ENCODE peak calls at places on chromosomes 12 and 14, in ten cellular contexts. I, Z, W, G, A, E, X, B, O and U are unnamed samples.

GRCh38 chr14:76537912-76538647 is 162.1 kb downstream of the ESRRB start:
- DNase-seq in E (no peak), B (no peak), G (no peak), X (no peak), W (no peak), O (no peak), A (no peak), Z (no peak), I (no peak), U (no peak)

GRCh38 chr14:99387880-99388279 is 92.8 kb downstream of the SETD3 start:
- DNase-seq in B (no peak), Z (no peak), G (no peak), W (no peak), A (no peak), O (no peak), X (no peak), E (no peak), I (no peak), U (no peak)

GRCh38 chr12:91189526-91189925 is 6.9 kb upstream of the DCN start:
- DNase-seq in G (peak; percentile 65), B (no peak), I (no peak), X (no peak), A (peak; percentile 78), W (no peak), E (peak; percentile 58), O (peak; percentile 72), Z (no peak), U (peak; percentile 70)

GRCh38 chr12:27252934-27253333 is 8.8 kb downstream of the STK38L start:
- DNase-seq in I (no peak), Z (no peak), G (no peak), E (no peak), W (no peak), B (no peak), A (no peak), O (no peak), X (no peak), U (no peak)

GRCh38 chr14:58549358-58549757 is 88.4 kb upstream of the DACT1 start:
- DNase-seq in A (no peak), I (no peak), G (no peak), O (no peak), W (no peak), X (no peak), B (no peak), Z (no peak), E (no peak), U (no peak)

GRCh38 chr12:113469893-113470743 is 1.6 kb downstream of the LHX5 start:
- DNase-seq in A (no peak), O (no peak), W (no peak), E (no peak), B (no peak), X (peak; percentile 25), I (no peak), G (no peak), Z (no peak), U (no peak)

GRCh38 chr12:116533343-116534248 is 25.6 kb upstream of the MAP1LC3B2 start:
- DNase-seq in G (peak; percentile 83), B (peak; percentile 62), O (peak; percentile 82), A (peak; percentile 80), X (peak; percentile 91), E (peak; percentile 66), Z (peak; percentile 58), W (peak; percentile 94), I (peak; percentile 62), U (peak; percentile 66)

GRCh38 chr12:58750484-58750883 is 169.8 kb downstream of the LRIG3 start:
- DNase-seq in A (peak; percentile 98), G (peak; percentile 95), Z (peak; percentile 11), O (peak; percentile 72), I (no peak), W (no peak), E (peak; percentile 98), X (no peak), B (no peak), U (peak; percentile 71)

GRCh38 chr12:73361156-73361866 is 1089.1 kb downstream of the TRHDE start:
- DNase-seq in W (no peak), Z (no peak), X (no peak), A (no peak), B (no peak), G (no peak), O (no peak), I (no peak), E (no peak), U (no peak)

GRCh38 chr12:25463521-25463920 is 89.6 kb downstream of the LMNTD1 start:
- DNase-seq in O (no peak), E (no peak), X (no peak), B (no peak), I (no peak), W (no peak), A (no peak), Z (no peak), G (no peak), U (no peak)

GRCh38 chr14:69316449-69317391 is 56.8 kb downstream of the GALNT16 start:
- DNase-seq in Z (peak; percentile 72), W (peak; percentile 92), A (peak; percentile 99), E (peak; percentile 99), O (peak; percentile 98), B (no peak), G (peak; percentile 90), X (no peak), I (no peak), U (peak; percentile 86)

GRCh38 chr14:91323671-91324605 is 79.4 kb upstream of the GPR68 start:
- DNase-seq in A (peak; percentile 59), E (peak; percentile 43), W (no peak), X (peak; percentile 82), Z (peak; percentile 71), G (peak; percentile 58), B (peak; percentile 96), I (peak; percentile 92), O (peak; percentile 80), U (peak; percentile 73)

GRCh38 chr12:132204822-132205270 is 60.6 kb downstream of the NOC4L start:
- DNase-seq in G (no peak), I (no peak), A (no peak), X (no peak), Z (no peak), B (no peak), W (no peak), E (no peak), O (no peak), U (no peak)

GRCh38 chr12:43332977-43333649 is 218.9 kb downstream of the ADAMTS20 start:
- DNase-seq in X (no peak), I (no peak), Z (no peak), A (peak; percentile 74), E (no peak), O (peak; percentile 73), W (no peak), B (no peak), G (peak; percentile 70), U (peak; percentile 87)

GRCh38 chr12:104551313-104551931 is 94.7 kb downstream of the CHST11 start:
- DNase-seq in O (no peak), I (no peak), X (no peak), B (no peak), Z (no peak), G (no peak), E (no peak), A (no peak), W (no peak), U (no peak)

GRCh38 chr12:93319523-93320045 is 58.1 kb upstream of the NUDT4 start:
- DNase-seq in X (no peak), W (no peak), Z (no peak), I (no peak), A (no peak), O (no peak), E (peak; percentile 41), G (no peak), B (no peak), U (peak; percentile 36)

GRCh38 chr12:61452076-61452475 is 808.1 kb upstream of the USP15 start:
- DNase-seq in O (no peak), W (peak; percentile 86), G (no peak), B (no peak), I (no peak), X (no peak), E (no peak), A (no peak), Z (no peak), U (no peak)

GRCh38 chr14:96206461-96206860 is 1.8 kb downstream of the BDKRB2 start:
- DNase-seq in O (no peak), I (no peak), B (no peak), A (no peak), X (no peak), G (no peak), Z (no peak), W (no peak), E (no peak), U (no peak)